ENCODE peak calls at places on chromosomes 7 and 10, in ten cellular contexts. One of them, this sample, is unnamed.

GRCh38 chr10:72275351-72276012 is 1.8 kb downstream of the DDIT4 start:
- DNase-seq in T-helper 9 cell: no peak
- DNase-seq in caudate nucleus: no peak
- DNase-seq in aorta: no peak
- DNase-seq in NAMALWA: peak
- DNase-seq in HuH-7: no peak
- DNase-seq in T-helper 1 cell: no peak
- DNase-seq in left ventricle myocardium inferior: no peak
- DNase-seq in sciatic nerve: no peak
- DNase-seq in NCI-H1436: no peak
- DNase-seq in this sample: no peak

GRCh38 chr10:123318516-123318915 is 164.3 kb downstream of the BUB3 start:
- DNase-seq in T-helper 9 cell: no peak
- DNase-seq in caudate nucleus: no peak
- DNase-seq in aorta: no peak
- DNase-seq in NAMALWA: no peak
- DNase-seq in HuH-7: no peak
- DNase-seq in T-helper 1 cell: no peak
- DNase-seq in left ventricle myocardium inferior: no peak
- DNase-seq in sciatic nerve: no peak
- DNase-seq in NCI-H1436: no peak
- DNase-seq in this sample: no peak

GRCh38 chr7:16083931-16084330 is 337.4 kb downstream of the CRPPA start:
- DNase-seq in T-helper 9 cell: no peak
- DNase-seq in caudate nucleus: no peak
- DNase-seq in aorta: no peak
- DNase-seq in NAMALWA: no peak
- DNase-seq in HuH-7: no peak
- DNase-seq in T-helper 1 cell: no peak
- DNase-seq in left ventricle myocardium inferior: no peak
- DNase-seq in sciatic nerve: no peak
- DNase-seq in NCI-H1436: no peak
- DNase-seq in this sample: no peak

GRCh38 chr10:34097682-34098081 is 717.4 kb downstream of the PARD3 start:
- DNase-seq in T-helper 9 cell: no peak
- DNase-seq in caudate nucleus: no peak
- DNase-seq in aorta: no peak
- DNase-seq in NAMALWA: no peak
- DNase-seq in HuH-7: no peak
- DNase-seq in T-helper 1 cell: no peak
- DNase-seq in left ventricle myocardium inferior: no peak
- DNase-seq in sciatic nerve: no peak
- DNase-seq in NCI-H1436: no peak
- DNase-seq in this sample: no peak

GRCh38 chr10:78471326-78471722 is 437.7 kb downstream of the RPS24 start:
- DNase-seq in T-helper 9 cell: no peak
- DNase-seq in caudate nucleus: no peak
- DNase-seq in aorta: peak
- DNase-seq in NAMALWA: no peak
- DNase-seq in HuH-7: no peak
- DNase-seq in T-helper 1 cell: no peak
- DNase-seq in left ventricle myocardium inferior: no peak
- DNase-seq in sciatic nerve: peak
- DNase-seq in NCI-H1436: no peak
- DNase-seq in this sample: no peak

GRCh38 chr10:103663802-103664201 is 170.3 kb downstream of the NEURL1 start:
- DNase-seq in T-helper 9 cell: no peak
- DNase-seq in caudate nucleus: no peak
- DNase-seq in aorta: peak
- DNase-seq in NAMALWA: no peak
- DNase-seq in HuH-7: no peak
- DNase-seq in T-helper 1 cell: no peak
- DNase-seq in left ventricle myocardium inferior: peak
- DNase-seq in sciatic nerve: no peak
- DNase-seq in NCI-H1436: no peak
- DNase-seq in this sample: peak

GRCh38 chr7:156493942-156494341 is 146.6 kb upstream of the RNF32 start:
- DNase-seq in T-helper 9 cell: no peak
- DNase-seq in caudate nucleus: no peak
- DNase-seq in aorta: no peak
- DNase-seq in NAMALWA: no peak
- DNase-seq in HuH-7: no peak
- DNase-seq in T-helper 1 cell: no peak
- DNase-seq in left ventricle myocardium inferior: no peak
- DNase-seq in sciatic nerve: no peak
- DNase-seq in NCI-H1436: no peak
- DNase-seq in this sample: no peak

GRCh38 chr10:102678842-102679289 is 34.6 kb downstream of the TRIM8 start:
- DNase-seq in T-helper 9 cell: no peak
- DNase-seq in caudate nucleus: no peak
- DNase-seq in aorta: peak
- DNase-seq in NAMALWA: peak
- DNase-seq in HuH-7: peak
- DNase-seq in T-helper 1 cell: no peak
- DNase-seq in left ventricle myocardium inferior: peak
- DNase-seq in sciatic nerve: peak
- DNase-seq in NCI-H1436: peak
- DNase-seq in this sample: peak

GRCh38 chr7:28093617-28094232 is 86.9 kb downstream of the JAZF1 start:
- DNase-seq in T-helper 9 cell: peak
- DNase-seq in caudate nucleus: no peak
- DNase-seq in aorta: peak
- DNase-seq in NAMALWA: peak
- DNase-seq in HuH-7: peak
- DNase-seq in T-helper 1 cell: peak
- DNase-seq in left ventricle myocardium inferior: peak
- DNase-seq in sciatic nerve: peak
- DNase-seq in NCI-H1436: peak
- DNase-seq in this sample: peak

GRCh38 chr10:62016477-62017140 is 115.1 kb downstream of the ARID5B start:
- DNase-seq in T-helper 9 cell: no peak
- DNase-seq in caudate nucleus: no peak
- DNase-seq in aorta: no peak
- DNase-seq in NAMALWA: peak
- DNase-seq in HuH-7: no peak
- DNase-seq in T-helper 1 cell: no peak
- DNase-seq in left ventricle myocardium inferior: no peak
- DNase-seq in sciatic nerve: no peak
- DNase-seq in NCI-H1436: no peak
- DNase-seq in this sample: no peak

GRCh38 chr7:149355390-149356048 is 93.5 kb downstream of the ZNF783 start:
- DNase-seq in T-helper 9 cell: no peak
- DNase-seq in caudate nucleus: no peak
- DNase-seq in aorta: no peak
- DNase-seq in NAMALWA: no peak
- DNase-seq in HuH-7: no peak
- DNase-seq in T-helper 1 cell: no peak
- DNase-seq in left ventricle myocardium inferior: no peak
- DNase-seq in sciatic nerve: no peak
- DNase-seq in NCI-H1436: no peak
- DNase-seq in this sample: no peak

GRCh38 chr7:26197153-26198115 is 3.1 kb downstream of the HNRNPA2B1 start:
- DNase-seq in T-helper 9 cell: no peak
- DNase-seq in caudate nucleus: no peak
- DNase-seq in aorta: no peak
- DNase-seq in NAMALWA: peak
- DNase-seq in HuH-7: no peak
- DNase-seq in T-helper 1 cell: no peak
- DNase-seq in left ventricle myocardium inferior: no peak
- DNase-seq in sciatic nerve: no peak
- DNase-seq in NCI-H1436: no peak
- DNase-seq in this sample: no peak

GRCh38 chr7:151677581-151678226 is 158.0 kb upstream of the RHEB start:
- DNase-seq in T-helper 9 cell: no peak
- DNase-seq in caudate nucleus: no peak
- DNase-seq in aorta: peak
- DNase-seq in NAMALWA: peak
- DNase-seq in HuH-7: no peak
- DNase-seq in T-helper 1 cell: no peak
- DNase-seq in left ventricle myocardium inferior: no peak
- DNase-seq in sciatic nerve: peak
- DNase-seq in NCI-H1436: no peak
- DNase-seq in this sample: peak

GRCh38 chr10:11886851-11887250 is 63.7 kb downstream of the PROSER2 start:
- DNase-seq in T-helper 9 cell: no peak
- DNase-seq in caudate nucleus: no peak
- DNase-seq in aorta: peak
- DNase-seq in NAMALWA: peak
- DNase-seq in HuH-7: no peak
- DNase-seq in T-helper 1 cell: no peak
- DNase-seq in left ventricle myocardium inferior: no peak
- DNase-seq in sciatic nerve: no peak
- DNase-seq in NCI-H1436: no peak
- DNase-seq in this sample: no peak

GRCh38 chr10:43938810-43939209 is 290.1 kb upstream of the ZNF32 start:
- DNase-seq in T-helper 9 cell: no peak
- DNase-seq in caudate nucleus: no peak
- DNase-seq in aorta: no peak
- DNase-seq in NAMALWA: no peak
- DNase-seq in HuH-7: no peak
- DNase-seq in T-helper 1 cell: no peak
- DNase-seq in left ventricle myocardium inferior: no peak
- DNase-seq in sciatic nerve: no peak
- DNase-seq in NCI-H1436: no peak
- DNase-seq in this sample: no peak

This sample was measured in posterior cingulate gyrus.